ENCODE peak calls at places on chromosomes 3 and 15, in five cellular contexts. One of them, this sample, is unnamed. For H3K36me3 and H3K9me3, the result is how much of the 10 kb centered on the place peaks cover.

GRCh38 chr3:30664884-30665283 is 58.5 kb downstream of the TGFBR2 start:
- DNase-seq in upper lobe of right lung: no peak
- DNase-seq in ascending aorta: no peak
- DNase-seq in CD8-positive, alpha-beta memory T cell: no peak
- DNase-seq in fibroblast of lung: no peak
- DNase-seq in this sample: no peak

GRCh38 chr15:66825139-66825538 is 123.1 kb downstream of the SMAD6 start:
- DNase-seq in CD8-positive, alpha-beta memory T cell: no peak
- DNase-seq in fibroblast of lung: no peak
- DNase-seq in upper lobe of right lung: peak
- DNase-seq in ascending aorta: no peak
- DNase-seq in this sample: no peak

GRCh38 chr3:54746722-54747121 is 181.1 kb downstream of the LRTM1 start:
- DNase-seq in upper lobe of right lung: no peak
- DNase-seq in ascending aorta: no peak
- DNase-seq in fibroblast of lung: peak
- DNase-seq in CD8-positive, alpha-beta memory T cell: no peak
- DNase-seq in this sample: no peak

GRCh38 chr15:66138096-66138783 is 115.3 kb downstream of the MEGF11 start:
- DNase-seq in CD8-positive, alpha-beta memory T cell: no peak
- DNase-seq in upper lobe of right lung: no peak
- DNase-seq in ascending aorta: no peak
- DNase-seq in fibroblast of lung: no peak
- DNase-seq in this sample: no peak

GRCh38 chr3:64518950-64519349 is 168.8 kb downstream of the ADAMTS9 start:
- DNase-seq in fibroblast of lung: peak
- DNase-seq in upper lobe of right lung: no peak
- DNase-seq in ascending aorta: no peak
- DNase-seq in CD8-positive, alpha-beta memory T cell: no peak
- DNase-seq in this sample: no peak

GRCh38 chr15:59685737-59686297 is 3.3 kb downstream of the BNIP2 start:
- DNase-seq in ascending aorta: no peak
- DNase-seq in fibroblast of lung: peak
- DNase-seq in CD8-positive, alpha-beta memory T cell: no peak
- DNase-seq in upper lobe of right lung: no peak
- DNase-seq in this sample: no peak

GRCh38 chr3:19668163-19668562 is 265.9 kb downstream of the EFHB start:
- DNase-seq in fibroblast of lung: no peak
- DNase-seq in CD8-positive, alpha-beta memory T cell: no peak
- DNase-seq in upper lobe of right lung: no peak
- DNase-seq in ascending aorta: no peak
- DNase-seq in this sample: no peak

GRCh38 chr15:20341901-20342605 is 199.5 kb downstream of the GOLGA6L6 start:
- DNase-seq in CD8-positive, alpha-beta memory T cell: no peak
- DNase-seq in upper lobe of right lung: peak
- DNase-seq in ascending aorta: peak
- DNase-seq in fibroblast of lung: no peak
- DNase-seq in this sample: peak

GRCh38 chr15:80160570-80161156 is 7.9 kb downstream of the FAH start:
- DNase-seq in upper lobe of right lung: peak
- DNase-seq in ascending aorta: peak
- DNase-seq in CD8-positive, alpha-beta memory T cell: no peak
- DNase-seq in fibroblast of lung: peak
- DNase-seq in this sample: no peak

GRCh38 chr15:41886741-41887140 is 7.1 kb downstream of the SPTBN5 start:
- DNase-seq in ascending aorta: no peak
- DNase-seq in fibroblast of lung: no peak
- DNase-seq in upper lobe of right lung: no peak
- DNase-seq in CD8-positive, alpha-beta memory T cell: no peak
- DNase-seq in this sample: no peak

GRCh38 chr3:15330031-15330596 is 2.3 kb downstream of the SH3BP5 start:
- DNase-seq in CD8-positive, alpha-beta memory T cell: no peak
- DNase-seq in fibroblast of lung: peak
- DNase-seq in upper lobe of right lung: no peak
- DNase-seq in ascending aorta: peak
- DNase-seq in this sample: no peak

GRCh38 chr3:127915115-127915936 is at the start of gene KBTBD12:
- DNase-seq in ascending aorta: no peak
- DNase-seq in fibroblast of lung: no peak
- DNase-seq in upper lobe of right lung: peak
- DNase-seq in CD8-positive, alpha-beta memory T cell: no peak
- DNase-seq in this sample: no peak

GRCh38 chr3:158110658-158111018 is 749 bp downstream of the RSRC1 start:
- DNase-seq in CD8-positive, alpha-beta memory T cell: no peak
- DNase-seq in ascending aorta: no peak
- DNase-seq in fibroblast of lung: no peak
- DNase-seq in upper lobe of right lung: no peak
- DNase-seq in this sample: no peak

GRCh38 chr15:70004826-70005225 is 92.9 kb downstream of the TLE3 start:
- DNase-seq in ascending aorta: no peak
- DNase-seq in upper lobe of right lung: no peak
- DNase-seq in CD8-positive, alpha-beta memory T cell: no peak
- DNase-seq in fibroblast of lung: no peak
- DNase-seq in this sample: no peak

GRCh38 chr3:190375250-190375649 is 12.7 kb upstream of the CLDN16 start:
- DNase-seq in upper lobe of right lung: no peak
- DNase-seq in ascending aorta: no peak
- DNase-seq in fibroblast of lung: no peak
- DNase-seq in CD8-positive, alpha-beta memory T cell: no peak
- DNase-seq in this sample: no peak

GRCh38 chr15:58471341-58471740 is 39.5 kb downstream of the LIPC start:
- DNase-seq in CD8-positive, alpha-beta memory T cell: no peak
- DNase-seq in upper lobe of right lung: no peak
- DNase-seq in ascending aorta: no peak
- DNase-seq in fibroblast of lung: peak
- DNase-seq in this sample: no peak

GRCh38 chr3:139588450-139588849 is 48.9 kb upstream of the RBP1 start:
- DNase-seq in upper lobe of right lung: no peak
- DNase-seq in CD8-positive, alpha-beta memory T cell: no peak
- DNase-seq in fibroblast of lung: no peak
- DNase-seq in ascending aorta: no peak
- DNase-seq in this sample: no peak

GRCh38 chr3:112048911-112049310 is 14.4 kb downstream of the TMPRSS7 start:
- DNase-seq in upper lobe of right lung: peak
- DNase-seq in fibroblast of lung: no peak
- DNase-seq in ascending aorta: no peak
- DNase-seq in CD8-positive, alpha-beta memory T cell: no peak
- DNase-seq in this sample: no peak

GRCh38 chr3:13509066-13509815 is 29.1 kb downstream of the HDAC11 start:
- DNase-seq in ascending aorta: no peak
- DNase-seq in upper lobe of right lung: peak
- DNase-seq in fibroblast of lung: no peak
- DNase-seq in CD8-positive, alpha-beta memory T cell: no peak
- DNase-seq in this sample: no peak

GRCh38 chr15:45862034-45862433 is 227.2 kb downstream of the SQOR start:
- DNase-seq in upper lobe of right lung: no peak
- DNase-seq in fibroblast of lung: no peak
- DNase-seq in CD8-positive, alpha-beta memory T cell: no peak
- DNase-seq in ascending aorta: no peak
- DNase-seq in this sample: no peak

GRCh38 chr15:84819291-84819768 is 2.2 kb downstream of the ALPK3 start:
- DNase-seq in fibroblast of lung: no peak
- DNase-seq in ascending aorta: no peak
- DNase-seq in upper lobe of right lung: peak
- DNase-seq in CD8-positive, alpha-beta memory T cell: no peak
- DNase-seq in this sample: no peak

GRCh38 chr3:146154316-146154715 is 6.7 kb downstream of the PLOD2 start:
- DNase-seq in upper lobe of right lung: no peak
- DNase-seq in CD8-positive, alpha-beta memory T cell: no peak
- DNase-seq in fibroblast of lung: no peak
- DNase-seq in ascending aorta: no peak
- DNase-seq in this sample: no peak

GRCh38 chr3:160023476-160023875 is 34.8 kb downstream of the IL12A start:
- DNase-seq in ascending aorta: no peak
- DNase-seq in CD8-positive, alpha-beta memory T cell: no peak
- DNase-seq in upper lobe of right lung: no peak
- DNase-seq in fibroblast of lung: no peak
- DNase-seq in this sample: no peak

GRCh38 chr3:114506622-114507300 is 212.9 kb downstream of the TIGIT start:
- DNase-seq in ascending aorta: no peak
- DNase-seq in CD8-positive, alpha-beta memory T cell: no peak
- DNase-seq in upper lobe of right lung: no peak
- DNase-seq in fibroblast of lung: peak
- DNase-seq in this sample: no peak

GRCh38 chr3:29711255-29711771 is 430.4 kb downstream of the RBMS3 start:
- DNase-seq in upper lobe of right lung: no peak
- DNase-seq in CD8-positive, alpha-beta memory T cell: no peak
- DNase-seq in fibroblast of lung: no peak
- DNase-seq in ascending aorta: no peak
- DNase-seq in this sample: no peak

GRCh38 chr3:58111513-58112184 is 99.1 kb downstream of the DNASE1L3 start:
- DNase-seq in upper lobe of right lung: peak
- DNase-seq in ascending aorta: no peak
- DNase-seq in fibroblast of lung: no peak
- DNase-seq in CD8-positive, alpha-beta memory T cell: no peak
- DNase-seq in this sample: no peak

DNA sequence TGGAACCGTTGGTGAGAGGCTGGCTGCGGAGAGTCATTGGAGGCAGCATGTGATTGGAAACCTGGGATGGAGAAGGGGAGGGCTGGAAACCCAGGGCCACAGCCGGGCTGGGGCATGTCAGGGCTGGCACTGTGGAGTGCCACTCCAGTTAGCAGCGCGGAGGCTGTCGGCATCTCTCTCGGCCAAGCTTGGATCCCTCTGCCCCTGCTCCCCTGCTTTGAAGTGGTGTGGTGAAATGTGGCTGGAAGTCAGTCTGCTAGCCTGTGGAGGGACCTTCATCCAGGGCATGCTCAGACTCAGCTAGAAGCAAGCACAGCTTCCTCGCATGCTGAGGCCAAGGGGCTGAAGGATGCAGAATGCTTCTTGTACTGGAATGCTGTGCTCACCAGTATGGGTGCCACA is 13.5 kb downstream of the SLCO3A1 start:
- DNase-seq in CD8-positive, alpha-beta memory T cell: no peak
- DNase-seq in upper lobe of right lung: peak
- DNase-seq in fibroblast of lung: peak
- DNase-seq in ascending aorta: no peak
- DNase-seq in this sample: no peak
- H3K4me3 ChIP-seq in CD8-positive, alpha-beta memory T cell: no peak
- H3K4me3 ChIP-seq in upper lobe of right lung: no peak
- H3K4me3 ChIP-seq in fibroblast of lung: no peak
- H3K4me3 ChIP-seq in ascending aorta: no peak
- H3K4me3 ChIP-seq in this sample: no peak

GRCh38 chr3:126111566-126112475 is 27.9 kb upstream of the SLC41A3 start:
- DNase-seq in upper lobe of right lung: no peak
- DNase-seq in CD8-positive, alpha-beta memory T cell: no peak
- DNase-seq in ascending aorta: peak
- DNase-seq in fibroblast of lung: no peak
- DNase-seq in this sample: no peak
- H3K36me3 ChIP-seq in upper lobe of right lung: under half
- H3K36me3 ChIP-seq in CD8-positive, alpha-beta memory T cell: under half
- H3K36me3 ChIP-seq in ascending aorta: under half
- H3K36me3 ChIP-seq in fibroblast of lung: under half
- H3K36me3 ChIP-seq in this sample: under half

GRCh38 chr15:87326274-87326673 is 930.3 kb downstream of the NTRK3 start:
- DNase-seq in ascending aorta: no peak
- DNase-seq in fibroblast of lung: peak
- DNase-seq in upper lobe of right lung: no peak
- DNase-seq in CD8-positive, alpha-beta memory T cell: no peak
- DNase-seq in this sample: no peak

GRCh38 chr15:87322845-87323244 is 933.7 kb downstream of the NTRK3 start:
- DNase-seq in upper lobe of right lung: no peak
- DNase-seq in ascending aorta: no peak
- DNase-seq in CD8-positive, alpha-beta memory T cell: no peak
- DNase-seq in fibroblast of lung: no peak
- DNase-seq in this sample: no peak

DNA sequence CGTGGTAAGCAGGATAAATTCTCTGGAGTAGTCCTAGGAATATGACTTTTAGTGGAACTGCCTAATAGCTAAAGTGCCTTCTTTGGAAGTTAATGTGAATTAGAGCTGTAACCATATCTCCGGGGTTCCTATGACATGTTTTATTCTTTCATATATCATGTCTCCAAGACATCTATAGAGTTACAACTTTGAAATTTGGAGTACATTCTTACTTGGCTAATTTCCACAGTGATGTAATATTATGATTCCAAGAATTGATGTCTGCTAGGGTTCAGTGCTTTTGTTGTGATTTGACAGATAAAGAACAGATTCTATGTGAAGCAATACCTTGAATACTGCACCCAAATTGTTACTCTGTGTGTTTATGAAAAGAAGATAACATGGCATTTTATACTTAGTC is 934.3 kb downstream of the NTRK3 start:
- DNase-seq in CD8-positive, alpha-beta memory T cell: no peak
- DNase-seq in upper lobe of right lung: no peak
- DNase-seq in ascending aorta: no peak
- DNase-seq in fibroblast of lung: no peak
- DNase-seq in this sample: no peak
- H3K9me3 ChIP-seq in CD8-positive, alpha-beta memory T cell: under half
- H3K9me3 ChIP-seq in upper lobe of right lung: under half
- H3K9me3 ChIP-seq in ascending aorta: under half
- H3K9me3 ChIP-seq in fibroblast of lung: under half
- H3K9me3 ChIP-seq in this sample: under half

DNA sequence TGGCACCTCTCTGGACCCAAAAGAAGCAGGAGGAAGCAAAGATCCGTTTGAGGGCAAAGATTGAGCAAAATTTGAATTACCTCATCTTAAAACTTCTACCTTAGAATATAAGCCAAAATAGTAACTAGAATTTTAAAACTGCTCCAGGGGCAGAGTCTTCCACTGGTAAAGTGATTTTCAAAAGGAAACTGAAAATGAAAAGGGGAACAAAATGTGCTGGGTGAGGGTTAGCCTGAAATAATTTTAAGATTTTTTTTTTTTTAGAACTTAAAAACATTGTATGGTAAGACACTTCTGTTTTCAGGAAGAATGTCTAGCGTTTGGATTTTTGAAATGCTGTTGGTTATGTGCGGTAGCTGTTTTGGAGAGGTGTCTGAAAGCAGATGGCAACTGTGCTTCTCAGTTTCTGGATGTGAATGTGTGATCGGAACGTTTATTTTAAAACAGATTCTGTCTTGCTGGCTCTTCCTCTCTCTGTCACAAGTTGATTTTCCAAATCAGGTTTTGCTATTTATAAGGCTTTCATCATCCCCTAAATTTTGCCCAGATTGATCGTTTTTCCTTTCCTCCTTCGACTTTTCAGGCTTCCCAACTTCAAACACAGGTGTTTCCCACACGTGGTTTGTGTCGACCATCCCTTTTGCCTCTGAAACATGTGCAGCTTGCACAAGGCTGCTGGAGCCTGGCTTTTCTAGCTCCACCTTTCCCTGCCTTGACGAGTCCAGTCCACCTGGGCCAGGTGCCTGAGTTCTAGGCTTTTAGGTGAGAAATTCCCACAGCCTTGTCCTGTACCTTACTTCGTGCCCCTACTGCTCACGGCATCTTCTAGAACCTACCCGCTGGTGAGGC is 3.3 kb downstream of the LRRK1 start:
- DNase-seq in ascending aorta: no peak
- DNase-seq in upper lobe of right lung: no peak
- DNase-seq in fibroblast of lung: no peak
- DNase-seq in CD8-positive, alpha-beta memory T cell: no peak
- DNase-seq in this sample: no peak
- H3K4me3 ChIP-seq in ascending aorta: no peak
- H3K4me3 ChIP-seq in upper lobe of right lung: no peak
- H3K4me3 ChIP-seq in fibroblast of lung: no peak
- H3K4me3 ChIP-seq in CD8-positive, alpha-beta memory T cell: no peak
- H3K4me3 ChIP-seq in this sample: no peak

This sample was measured in effector memory CD4-positive, alpha-beta T cell.